ENCODE peak calls at places on chromosomes 5 and 9, in nine cellular contexts. A, H, S, R, P, U, J, Y and W are unnamed samples.

GRCh38 chr9:133477992-133478850 is 678 bp downstream of the SLC2A6 start:
- DNase-seq in J (peak), P (peak), U (no peak), S (no peak), R (peak), A (no peak), Y (peak), H (no peak), W (peak)

GRCh38 chr5:7849531-7850240 is 1.2 kb downstream of the CFAP90 start:
- DNase-seq in R (peak), P (no peak), S (no peak), U (no peak), Y (peak), H (no peak), A (no peak), J (peak), W (peak)

GRCh38 chr9:31573561-31573960 is 810.9 kb upstream of the ACO1 start:
- DNase-seq in J (no peak), R (no peak), S (no peak), A (no peak), U (no peak), H (no peak), Y (no peak), P (no peak), W (no peak)

GRCh38 chr5:132052520-132052919 is 7.9 kb upstream of the IL3 start:
- DNase-seq in A (peak), S (peak), R (peak), J (peak), Y (no peak), P (no peak), H (no peak), U (no peak), W (no peak)

GRCh38 chr5:2755811-2756210 is 4.3 kb upstream of the IRX2 start:
- DNase-seq in U (no peak), R (no peak), A (no peak), Y (no peak), S (no peak), H (no peak), J (no peak), P (no peak), W (no peak)

GRCh38 chr9:123710299-123710698 is 219.6 kb downstream of the DENND1A start:
- DNase-seq in U (no peak), P (no peak), A (no peak), H (no peak), J (no peak), S (no peak), Y (no peak), R (no peak), W (no peak)

GRCh38 chr5:58394326-58394725 is 65.6 kb downstream of the PLK2 start:
- DNase-seq in A (no peak), H (no peak), J (no peak), P (no peak), Y (no peak), R (no peak), U (no peak), S (no peak), W (no peak)

GRCh38 chr5:132662925-132663770 is 5.2 kb downstream of the IL13 start:
- DNase-seq in Y (peak), J (peak), S (no peak), U (no peak), A (no peak), R (no peak), H (no peak), P (peak), W (peak)

GRCh38 chr5:9347541-9348295 is 198.2 kb downstream of the SEMA5A start:
- DNase-seq in H (no peak), J (no peak), U (no peak), P (no peak), Y (no peak), R (peak), A (no peak), S (no peak), W (no peak)

GRCh38 chr5:66708368-66708767 is 112.2 kb downstream of the MAST4 start:
- DNase-seq in Y (no peak), J (no peak), P (no peak), A (no peak), U (no peak), S (no peak), R (no peak), H (no peak), W (no peak)

GRCh38 chr5:174310243-174310642 is 264.7 kb downstream of the NSG2 start:
- DNase-seq in A (peak), Y (no peak), H (no peak), P (no peak), U (no peak), J (no peak), S (peak), R (no peak), W (no peak)

GRCh38 chr5:62007457-62007856 is 298.5 kb upstream of the KIF2A start:
- DNase-seq in H (no peak), S (no peak), A (no peak), P (no peak), J (no peak), R (no peak), U (no peak), Y (no peak), W (no peak)

GRCh38 chr9:99054581-99054980 is 50.3 kb upstream of the TGFBR1 start:
- DNase-seq in A (no peak), Y (peak), P (no peak), U (no peak), J (no peak), R (no peak), S (no peak), H (no peak), W (no peak)

GRCh38 chr9:81389569-81389993 is 299.8 kb downstream of the TLE1 start:
- DNase-seq in H (no peak), J (no peak), P (no peak), U (no peak), S (no peak), A (no peak), Y (peak), R (no peak), W (no peak)